ENCODE peak calls at places on chromosomes 1 and 21, in nine cellular contexts. V is lower lobe of right lung; L is NCI-H1048; K is ELF-1; C is A172; X is AG04450; T is substantia nigra; Z is activated T-cell treated with anti-CD3 and anti-CD28 coated beads, Interleukin-2, amount 50 U/mL, for 1 hour; M is activated CD8-positive, alpha-beta memory T cell treated with anti-CD3 and anti-CD28 coated beads, Interleukin-2, amount 50 U/mL, for 4 hours. I is an unnamed sample.

GRCh38 chr1:69976896-69977295 is 228.5 kb downstream of the LRRC40 start:
- DNase-seq in V (no peak), L (no peak), K (no peak), C (peak), X (no peak), T (no peak), Z (no peak), M (no peak), I (no peak)

GRCh38 chr1:200311256-200311655 is 98.6 kb downstream of the ZNF281 start:
- DNase-seq in V (no peak), L (no peak), K (no peak), C (no peak), X (no peak), T (no peak), Z (no peak), M (no peak), I (no peak)

GRCh38 chr1:218164930-218165686 is 120.0 kb upstream of the RRP15 start:
- DNase-seq in V (no peak), L (no peak), K (peak), C (no peak), X (no peak), T (no peak), Z (peak), M (peak), I (no peak)

GRCh38 chr1:1435094-1435903 is at the start of gene VWA1:
- DNase-seq in V (peak), L (peak), K (no peak), C (no peak), X (no peak), T (peak), Z (peak), M (peak), I (peak)

GRCh38 chr1:228721407-228721806 is 13.9 kb upstream of the RHOU start:
- DNase-seq in V (no peak), L (no peak), K (peak), C (no peak), X (no peak), T (no peak), Z (no peak), M (no peak), I (no peak)

GRCh38 chr21:38402291-38402690 is 96.0 kb downstream of the ERG start:
- DNase-seq in V (no peak), L (no peak), K (no peak), C (no peak), X (no peak), T (no peak), Z (no peak), M (no peak), I (no peak)

GRCh38 chr1:24996456-24996855 is 66.4 kb upstream of the RUNX3 start:
- DNase-seq in V (no peak), L (no peak), K (no peak), C (no peak), X (no peak), T (no peak), Z (no peak), M (no peak), I (no peak)

GRCh38 chr1:153122831-153123421 is 9.6 kb upstream of the SPRR2F start:
- DNase-seq in V (no peak), L (no peak), K (peak), C (no peak), X (no peak), T (no peak), Z (no peak), M (no peak), I (no peak)

GRCh38 chr1:3629561-3630160 is 4.8 kb downstream of the TPRG1L start:
- DNase-seq in V (peak), L (no peak), K (no peak), C (no peak), X (no peak), T (no peak), Z (no peak), M (no peak), I (no peak)

GRCh38 chr1:61452354-61452990 is 272.5 kb downstream of the TM2D1 start:
- DNase-seq in V (no peak), L (no peak), K (no peak), C (no peak), X (no peak), T (no peak), Z (no peak), M (no peak), I (no peak)

GRCh38 chr1:245298781-245299180 is 144.0 kb downstream of the KIF26B start:
- DNase-seq in V (no peak), L (no peak), K (no peak), C (no peak), X (peak), T (peak), Z (no peak), M (no peak), I (no peak)

GRCh38 chr1:97050501-97050900 is 328.9 kb downstream of the PTBP2 start:
- DNase-seq in V (no peak), L (no peak), K (peak), C (peak), X (no peak), T (no peak), Z (no peak), M (no peak), I (no peak)

GRCh38 chr1:32948082-32948722 is 16.4 kb downstream of the RNF19B start:
- DNase-seq in V (no peak), L (no peak), K (no peak), C (no peak), X (no peak), T (no peak), Z (no peak), M (no peak), I (no peak)